ENCODE peak calls at places on chromosomes 1 and 21, in ten cellular contexts. E, F, O, K, V, I, B, W, T and A are unnamed samples. For H3K9me3, the result is how much of the 10 kb centered on the place peaks cover.

GRCh38 chr1:217857061-217857460 is 225.9 kb downstream of the SPATA17 start:
- DNase-seq in E (no peak), T (no peak), K (no peak), I (no peak), W (no peak), O (no peak), V (peak), B (no peak), F (no peak), A (no peak)

GRCh38 chr1:98048234-98048633 is 127.4 kb upstream of the DPYD start:
- DNase-seq in B (peak), F (peak), O (peak), W (peak), T (peak), E (peak), V (peak), K (peak), I (peak), A (no peak)

GRCh38 chr1:179079113-179079761 is 2.6 kb upstream of the TOR3A start:
- DNase-seq in O (peak), E (peak), T (peak), B (no peak), F (no peak), W (peak), I (peak), V (peak), K (peak), A (peak)

GRCh38 chr1:9593492-9594465 is 5.1 kb downstream of the TMEM201 start:
- DNase-seq in F (no peak), B (no peak), I (peak), T (peak), W (peak), K (peak), O (peak), E (peak), V (peak), A (no peak)

GRCh38 chr1:22709227-22709626 is 1.4 kb upstream of the EPHB2 start:
- DNase-seq in I (no peak), V (peak), T (no peak), O (no peak), W (peak), F (no peak), K (no peak), B (no peak), E (no peak), A (no peak)

GRCh38 chr1:218693584-218693983 is 348.4 kb downstream of the TGFB2 start:
- DNase-seq in K (no peak), F (no peak), W (no peak), T (no peak), E (no peak), V (no peak), B (no peak), O (no peak), I (no peak), A (no peak)

GRCh38 chr1:52296345-52296744 is 69.7 kb downstream of the CC2D1B start:
- DNase-seq in W (no peak), B (no peak), I (peak), T (no peak), E (no peak), K (peak), V (peak), F (no peak), O (peak), A (no peak)

GRCh38 chr1:41925712-41926111 is 7.0 kb upstream of the HIVEP3 start:
- DNase-seq in K (peak), O (no peak), B (no peak), W (no peak), F (no peak), E (no peak), V (no peak), I (no peak), T (no peak), A (no peak)

GRCh38 chr1:178025613-178026356 is 55.9 kb upstream of the SEC16B start:
- DNase-seq in T (no peak), W (no peak), O (no peak), B (no peak), I (no peak), F (no peak), E (no peak), V (no peak), K (no peak), A (no peak)

GRCh38 chr1:117675907-117676430 is 70.1 kb downstream of the TENT5C start:
- DNase-seq in K (no peak), E (no peak), W (no peak), I (no peak), T (no peak), F (no peak), O (no peak), V (no peak), B (no peak), A (no peak)

GRCh38 chr21:41753001-41753725 is 13.7 kb downstream of the RIPK4 start:
- DNase-seq in T (no peak), K (no peak), W (no peak), O (no peak), E (no peak), I (no peak), F (no peak), V (no peak), B (no peak), A (no peak)

GRCh38 chr1:66439028-66439427 is 94.9 kb upstream of the SGIP1 start:
- DNase-seq in F (no peak), B (no peak), O (no peak), W (no peak), V (no peak), E (no peak), T (no peak), K (peak), I (no peak), A (no peak)

GRCh38 chr1:243850368-243851128 is 505 bp upstream of the AKT3 start:
- DNase-seq in T (peak), B (peak), I (peak), O (peak), F (peak), E (peak), V (peak), K (peak), W (peak), A (peak)

GRCh38 chr1:55582078-55582477 is 366.9 kb upstream of the USP24 start:
- DNase-seq in E (no peak), F (no peak), K (no peak), I (no peak), B (no peak), V (no peak), T (no peak), W (no peak), O (no peak), A (no peak)

GRCh38 chr1:943545-944340 is 15.3 kb downstream of the NOC2L start:
- DNase-seq in O (no peak), T (no peak), K (no peak), B (no peak), I (no peak), F (no peak), W (no peak), V (no peak), E (no peak), A (no peak)

GRCh38 chr1:6316240-6317100 is 55.6 kb upstream of the GPR153 start:
- DNase-seq in E (no peak), V (no peak), W (no peak), I (no peak), F (no peak), T (no peak), O (no peak), B (no peak), K (no peak), A (no peak)

GRCh38 chr1:48681476-48682305 is 95.0 kb downstream of the BEND5 start:
- DNase-seq in I (no peak), E (no peak), W (peak), B (no peak), F (peak), O (no peak), T (no peak), K (no peak), V (no peak), A (no peak)

GRCh38 chr1:206851611-206852010 is 13.8 kb upstream of the IL20 start:
- DNase-seq in O (no peak), T (no peak), V (no peak), E (no peak), B (no peak), K (peak), F (no peak), I (no peak), W (no peak), A (no peak)

DNA sequence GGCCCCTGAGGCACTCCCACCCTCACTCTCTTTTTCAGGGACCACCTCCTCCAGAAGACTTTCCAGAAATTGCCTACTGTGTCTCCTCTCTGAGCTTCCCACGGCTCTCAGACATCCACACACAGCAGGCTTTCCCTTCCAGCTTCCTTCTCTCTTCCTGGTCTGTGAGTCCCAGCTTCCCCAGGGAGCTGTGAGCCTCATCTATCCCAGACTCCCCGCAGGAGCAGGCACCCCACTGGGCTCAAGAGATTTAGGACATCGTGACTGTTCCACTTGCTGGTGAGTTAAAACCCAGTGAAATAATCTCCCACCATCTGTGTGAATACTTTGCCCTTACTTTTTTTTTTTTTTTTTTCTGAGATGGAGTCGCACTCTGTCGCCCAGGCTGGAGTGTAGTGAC is 22.0 kb upstream of the PRELP start:
- DNase-seq in O (no peak), K (no peak), E (no peak), F (no peak), I (no peak), T (no peak), V (no peak), W (peak), B (peak), A (no peak)
- H3K9me3 ChIP-seq in O (under half), K (under half), E (under half), F (under half), I (under half), T (under half), V (under half), W (under half), B (under half), A (under half)

GRCh38 chr21:8998946-8999681 is 1522.3 kb upstream of the TPTE start:
- DNase-seq in F (no peak), O (no peak), B (no peak), K (no peak), V (no peak), E (no peak), I (no peak), T (no peak), W (no peak), A (no peak)
- H3K9me3 ChIP-seq in F (under half), O (under half), B (under half), K (under half), V (half or more), E (under half), I (under half), T (under half), W (under half), A (under half)

GRCh38 chr21:14012409-14012808 is 198.3 kb downstream of the LIPI start:
- DNase-seq in W (no peak), I (no peak), O (no peak), V (no peak), B (no peak), E (no peak), T (no peak), F (peak), K (no peak), A (no peak)

GRCh38 chr21:14010729-14011128 is 200.0 kb downstream of the LIPI start:
- DNase-seq in E (no peak), W (no peak), T (no peak), K (no peak), B (no peak), F (no peak), V (no peak), O (no peak), I (no peak), A (no peak)

GRCh38 chr21:14013056-14013603 is 197.6 kb downstream of the LIPI start:
- DNase-seq in W (no peak), V (no peak), T (no peak), B (no peak), K (no peak), F (no peak), O (no peak), I (no peak), E (no peak), A (no peak)
- H3K9me3 ChIP-seq in W (under half), V (under half), T (under half), B (under half), K (under half), F (under half), O (under half), I (under half), E (under half), A (under half)

GRCh38 chr1:152679454-152679853 is 4.4 kb downstream of the LCE2C start:
- DNase-seq in I (no peak), B (no peak), W (no peak), K (no peak), T (no peak), F (no peak), E (no peak), O (no peak), V (no peak), A (no peak)
- H3K9me3 ChIP-seq in I (under half), B (under half), W (under half), K (under half), T (under half), F (under half), E (under half), O (under half), V (under half), A (under half)

GRCh38 chr1:30146448-30146847 is 576.9 kb downstream of the MATN1 start:
- DNase-seq in F (no peak), T (no peak), K (no peak), V (no peak), O (no peak), I (no peak), E (no peak), W (no peak), B (no peak), A (no peak)

GRCh38 chr1:30145723-30146263 is 577.6 kb downstream of the MATN1 start:
- DNase-seq in B (no peak), O (no peak), W (no peak), K (no peak), I (no peak), T (no peak), F (no peak), V (no peak), E (no peak), A (no peak)

GRCh38 chr1:30147188-30147587 is 576.2 kb downstream of the MATN1 start:
- DNase-seq in O (no peak), T (no peak), V (no peak), E (no peak), B (no peak), K (no peak), W (no peak), I (no peak), F (no peak), A (no peak)

GRCh38 chr1:30143517-30143916 is 579.9 kb downstream of the MATN1 start:
- DNase-seq in B (no peak), I (no peak), E (no peak), W (no peak), F (no peak), O (no peak), T (no peak), V (no peak), K (no peak), A (no peak)

DNA sequence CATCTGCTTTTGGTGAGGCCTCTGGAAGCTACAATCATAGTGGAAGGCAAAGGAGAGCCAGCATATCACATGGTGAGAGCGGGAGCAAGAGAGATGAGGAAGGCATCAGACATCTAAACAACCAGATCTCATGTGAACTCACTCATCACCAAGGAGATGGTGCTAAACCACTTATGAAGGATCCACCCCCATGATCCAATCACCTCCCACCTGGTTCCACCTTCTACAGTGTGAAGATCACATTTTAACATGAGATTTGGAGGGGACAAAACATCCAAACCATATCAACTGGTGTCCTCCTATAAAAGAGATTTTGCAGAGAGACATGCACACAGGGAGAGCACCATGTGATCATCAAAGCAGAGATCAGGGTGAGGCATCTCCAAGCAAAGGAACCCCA is 578.6 kb downstream of the MATN1 start:
- DNase-seq in B (no peak), E (no peak), V (no peak), K (no peak), W (no peak), T (no peak), I (no peak), O (no peak), F (no peak), A (no peak)
- H3K9me3 ChIP-seq in B (under half), E (under half), V (under half), K (under half), W (under half), T (under half), I (under half), O (under half), F (under half), A (under half)

GRCh38 chr21:22890656-22891055 is 1892.4 kb downstream of the NCAM2 start:
- DNase-seq in B (no peak), F (no peak), I (no peak), E (no peak), V (no peak), O (no peak), W (no peak), K (no peak), T (no peak), A (no peak)

GRCh38 chr21:22892757-22893156 is 1894.5 kb downstream of the NCAM2 start:
- DNase-seq in W (no peak), B (no peak), F (no peak), O (no peak), E (no peak), K (no peak), T (no peak), I (no peak), V (no peak), A (no peak)

GRCh38 chr21:22889445-22889844 is 1891.2 kb downstream of the NCAM2 start:
- DNase-seq in K (no peak), B (no peak), I (no peak), O (no peak), W (no peak), E (no peak), V (no peak), F (no peak), T (no peak), A (no peak)

GRCh38 chr21:22892041-22892440 is 1893.8 kb downstream of the NCAM2 start:
- DNase-seq in V (no peak), T (no peak), W (no peak), E (no peak), B (no peak), I (no peak), O (no peak), F (no peak), K (no peak), A (no peak)
- H3K9me3 ChIP-seq in V (under half), T (under half), W (under half), E (under half), B (under half), I (under half), O (under half), F (under half), K (under half), A (under half)